ENCODE peak calls at places on chromosomes 12 and 14, in four cellular contexts. One of them, this sample, is unnamed.

GRCh38 chr12:68932701-68933563 is at the start of gene CPM:
- DNase-seq in fibroblast of the aortic adventitia: peak
- DNase-seq in AG09319: no peak
- DNase-seq in AG09309: no peak
- DNase-seq in this sample: peak

GRCh38 chr14:23556700-23557440 is 799 bp downstream of the THTPA start:
- DNase-seq in fibroblast of the aortic adventitia: no peak
- DNase-seq in AG09309: no peak
- DNase-seq in AG09319: no peak
- DNase-seq in this sample: no peak

GRCh38 chr14:71103662-71104484 is 196.6 kb downstream of the PCNX1 start:
- DNase-seq in AG09319: peak
- DNase-seq in AG09309: no peak
- DNase-seq in fibroblast of the aortic adventitia: peak
- DNase-seq in this sample: peak

GRCh38 chr12:56332512-56333196 is 1.1 kb downstream of the PAN2 start:
- DNase-seq in AG09309: no peak
- DNase-seq in fibroblast of the aortic adventitia: no peak
- DNase-seq in AG09319: no peak
- DNase-seq in this sample: no peak

GRCh38 chr14:21940887-21941855 is 267.6 kb upstream of the OR4E1 start:
- DNase-seq in AG09319: no peak
- DNase-seq in AG09309: no peak
- DNase-seq in fibroblast of the aortic adventitia: no peak
- DNase-seq in this sample: no peak

GRCh38 chr14:20609215-20610001 is 18.2 kb upstream of the RNASE12 start:
- DNase-seq in AG09309: peak
- DNase-seq in AG09319: peak
- DNase-seq in fibroblast of the aortic adventitia: peak
- DNase-seq in this sample: peak

GRCh38 chr12:52975204-52975603 is 26.3 kb downstream of the KRT18 start:
- DNase-seq in AG09309: no peak
- DNase-seq in fibroblast of the aortic adventitia: peak
- DNase-seq in AG09319: no peak
- DNase-seq in this sample: no peak

GRCh38 chr12:123076604-123077297 is 74.1 kb downstream of the PITPNM2 start:
- DNase-seq in AG09319: no peak
- DNase-seq in AG09309: no peak
- DNase-seq in fibroblast of the aortic adventitia: no peak
- DNase-seq in this sample: peak

GRCh38 chr14:68886109-68886434 is 93.0 kb downstream of the ACTN1 start:
- DNase-seq in AG09319: no peak
- DNase-seq in AG09309: no peak
- DNase-seq in fibroblast of the aortic adventitia: no peak
- DNase-seq in this sample: no peak

GRCh38 chr12:34601689-34602088 is 579.4 kb downstream of the ALG10 start:
- DNase-seq in AG09319: no peak
- DNase-seq in fibroblast of the aortic adventitia: no peak
- DNase-seq in AG09309: no peak
- DNase-seq in this sample: no peak

GRCh38 chr12:68378859-68379628 is 46.9 kb upstream of the MDM1 start:
- DNase-seq in AG09319: peak
- DNase-seq in fibroblast of the aortic adventitia: peak
- DNase-seq in AG09309: no peak
- DNase-seq in this sample: no peak

GRCh38 chr12:50597200-50598195 is 92.7 kb downstream of the DIP2B start:
- DNase-seq in AG09309: no peak
- DNase-seq in AG09319: no peak
- DNase-seq in fibroblast of the aortic adventitia: peak
- DNase-seq in this sample: peak

GRCh38 chr12:27779416-27779815 is 617 bp upstream of the KLHL42 start:
- DNase-seq in fibroblast of the aortic adventitia: peak
- DNase-seq in AG09309: no peak
- DNase-seq in AG09319: no peak
- DNase-seq in this sample: peak

GRCh38 chr12:31470462-31470861 is 120.5 kb downstream of the DENND5B start:
- DNase-seq in fibroblast of the aortic adventitia: no peak
- DNase-seq in AG09309: no peak
- DNase-seq in AG09319: no peak
- DNase-seq in this sample: no peak

GRCh38 chr12:108134744-108135143 is 5.7 kb downstream of the WSCD2 start:
- DNase-seq in fibroblast of the aortic adventitia: no peak
- DNase-seq in AG09309: no peak
- DNase-seq in AG09319: no peak
- DNase-seq in this sample: no peak
- TF ChIP-seq CTCF in fibroblast of the aortic adventitia: no peak
- TF ChIP-seq CTCF in AG09309: no peak
- TF ChIP-seq CTCF in AG09319: no peak
- TF ChIP-seq CTCF in this sample: no peak

DNA sequence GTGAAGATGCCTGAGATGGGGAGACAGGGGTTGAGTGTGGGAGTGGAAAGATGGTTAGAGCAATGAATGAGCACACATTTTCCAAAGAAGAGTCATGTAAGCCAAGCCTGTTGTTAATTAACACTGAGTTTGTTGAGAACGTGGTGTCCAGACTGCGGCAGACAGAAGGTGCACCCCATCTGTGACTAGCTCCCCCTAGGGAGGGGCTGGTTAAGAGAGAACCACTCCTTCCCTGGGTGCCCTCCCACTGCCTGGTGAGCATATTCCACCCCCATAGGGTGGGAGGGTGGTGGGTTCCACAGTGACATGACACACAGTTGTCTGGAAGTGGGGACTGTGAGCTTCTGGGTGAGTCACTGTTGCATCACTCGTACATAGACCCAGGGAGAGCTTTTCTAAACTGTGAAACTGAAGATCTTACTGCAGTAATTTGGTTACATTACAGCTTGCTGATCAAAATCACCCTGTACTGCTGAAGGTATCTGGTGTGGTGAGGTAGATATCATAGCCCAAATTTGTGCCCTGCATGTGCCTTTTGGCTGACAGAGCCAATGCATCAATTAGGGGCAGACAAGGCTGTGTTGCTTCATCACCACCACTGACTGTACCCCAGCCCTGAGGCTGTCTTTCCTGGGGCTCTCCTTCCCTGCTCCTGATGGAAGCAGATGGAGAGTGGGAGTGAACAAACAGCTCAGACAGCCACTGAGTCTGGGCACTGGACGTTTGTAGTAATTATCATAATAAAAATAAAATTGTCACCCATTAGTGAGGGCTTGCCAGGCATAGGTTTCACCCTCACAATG is 150.9 kb downstream of the EMP1 start:
- DNase-seq in AG09319: peak
- DNase-seq in fibroblast of the aortic adventitia: peak
- DNase-seq in AG09309: peak
- DNase-seq in this sample: no peak
- TF ChIP-seq CTCF in AG09319: peak
- TF ChIP-seq CTCF in fibroblast of the aortic adventitia: peak
- TF ChIP-seq CTCF in AG09309: no peak
- TF ChIP-seq CTCF in this sample: no peak

GRCh38 chr12:132523576-132524331 is 33.8 kb downstream of the FBRSL1 start:
- DNase-seq in AG09319: no peak
- DNase-seq in fibroblast of the aortic adventitia: peak
- DNase-seq in AG09309: no peak
- DNase-seq in this sample: peak
- TF ChIP-seq CTCF in AG09319: peak
- TF ChIP-seq CTCF in fibroblast of the aortic adventitia: peak
- TF ChIP-seq CTCF in AG09309: peak
- TF ChIP-seq CTCF in this sample: peak

GRCh38 chr14:51552275-51552674 is 99.4 kb upstream of the FRMD6 start:
- DNase-seq in AG09309: no peak
- DNase-seq in fibroblast of the aortic adventitia: no peak
- DNase-seq in AG09319: no peak
- DNase-seq in this sample: no peak
- TF ChIP-seq CTCF in AG09309: no peak
- TF ChIP-seq CTCF in fibroblast of the aortic adventitia: peak
- TF ChIP-seq CTCF in AG09319: peak
- TF ChIP-seq CTCF in this sample: no peak

DNA sequence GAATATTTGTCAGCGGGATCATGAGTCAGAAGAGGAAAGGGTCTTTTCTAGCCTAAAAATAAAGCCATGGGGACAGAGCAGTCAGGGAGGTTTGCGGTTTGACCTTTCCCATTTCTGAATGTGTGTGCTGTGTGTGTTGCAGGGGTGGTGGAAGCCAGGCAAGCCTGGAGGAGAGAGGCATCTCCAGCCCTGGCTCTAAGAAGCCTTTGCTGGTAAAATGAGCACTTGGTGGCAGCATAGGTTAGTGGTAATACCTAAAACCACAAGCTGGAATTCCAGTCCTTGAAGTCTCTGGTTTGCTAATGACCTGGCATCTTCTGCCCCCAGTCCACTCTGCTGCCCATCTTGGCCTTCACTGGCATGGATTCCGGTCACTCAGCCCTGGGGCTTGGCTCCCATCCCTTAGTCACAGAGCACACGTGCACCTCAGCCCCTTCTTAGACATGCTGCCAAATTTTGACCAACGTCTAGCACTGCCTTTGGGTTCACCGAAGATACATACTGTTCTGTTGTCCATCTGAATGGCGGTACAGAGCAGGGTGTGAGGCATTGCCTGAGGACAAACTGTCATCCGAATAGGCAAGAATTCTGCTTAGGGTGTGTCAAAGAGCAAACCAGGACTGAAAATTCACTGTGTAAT is 52.7 kb downstream of the KCNA5 start:
- DNase-seq in AG09309: peak
- DNase-seq in fibroblast of the aortic adventitia: peak
- DNase-seq in AG09319: no peak
- DNase-seq in this sample: no peak
- TF ChIP-seq CTCF in AG09309: peak
- TF ChIP-seq CTCF in fibroblast of the aortic adventitia: no peak
- TF ChIP-seq CTCF in AG09319: peak
- TF ChIP-seq CTCF in this sample: no peak

GRCh38 chr12:4900327-4900726 is 9.4 kb upstream of the KCNA1 start:
- DNase-seq in fibroblast of the aortic adventitia: peak
- DNase-seq in AG09319: no peak
- DNase-seq in AG09309: peak
- DNase-seq in this sample: no peak

GRCh38 chr12:4894019-4894418 is 15.7 kb upstream of the KCNA1 start:
- DNase-seq in AG09319: no peak
- DNase-seq in fibroblast of the aortic adventitia: no peak
- DNase-seq in AG09309: no peak
- DNase-seq in this sample: no peak

GRCh38 chr12:4899361-4899760 is 10.3 kb upstream of the KCNA1 start:
- DNase-seq in AG09319: no peak
- DNase-seq in AG09309: no peak
- DNase-seq in fibroblast of the aortic adventitia: peak
- DNase-seq in this sample: peak
- TF ChIP-seq CTCF in AG09319: no peak
- TF ChIP-seq CTCF in AG09309: no peak
- TF ChIP-seq CTCF in fibroblast of the aortic adventitia: peak
- TF ChIP-seq CTCF in this sample: peak

DNA sequence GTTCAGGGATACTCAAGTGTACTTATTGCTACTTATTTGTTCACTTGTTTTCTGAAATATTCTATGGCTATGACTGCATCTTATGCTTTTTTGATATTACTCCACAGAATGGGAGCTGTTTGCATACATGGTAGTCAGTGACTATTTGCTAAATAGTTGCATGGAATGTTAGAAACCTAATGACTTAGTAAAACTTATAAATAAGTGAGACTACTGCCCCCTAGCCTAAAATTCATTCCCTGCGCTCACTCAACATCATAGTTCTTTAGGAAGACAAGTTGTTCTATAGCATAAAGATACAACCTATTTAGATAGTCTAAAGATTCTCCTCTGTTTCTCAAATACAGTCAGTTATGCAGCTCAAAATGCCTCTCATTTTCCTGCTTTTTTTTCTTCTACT is 305.5 kb downstream of the CEP128 start:
- DNase-seq in AG09319: no peak
- DNase-seq in fibroblast of the aortic adventitia: no peak
- DNase-seq in AG09309: no peak
- DNase-seq in this sample: no peak
- TF ChIP-seq CTCF in AG09319: peak
- TF ChIP-seq CTCF in fibroblast of the aortic adventitia: peak
- TF ChIP-seq CTCF in AG09309: peak
- TF ChIP-seq CTCF in this sample: peak